ENCODE peak calls at places on chromosomes 1 and 21, in eight cellular contexts. J is OCI-LY7, Z is esophagus squamous epithelium, P is breast epithelium, K is heart right ventricle, E is mucosa of descending colon, T is small intestine, D is upper lobe of left lung. V is an unnamed sample.
A peak's percentile ranks its signal among the peaks of the same experiment; 100 is the strongest.

GRCh38 chr1:79848316-79848715 is 841.8 kb upstream of the ADGRL4 start:
- DNase-seq in J (no peak), Z (no peak), P (no peak), K (no peak), E (no peak), T (no peak), D (no peak), V (no peak)

GRCh38 chr1:185325413-185325812 is 8.4 kb upstream of the IVNS1ABP start:
- DNase-seq in J (no peak), Z (no peak), P (no peak), K (no peak), E (no peak), T (no peak), D (no peak), V (peak; percentile 63)

GRCh38 chr1:91948501-91949355 is 473 bp upstream of the BRDT start:
- DNase-seq in J (no peak), Z (no peak), P (no peak), K (no peak), E (no peak), T (peak; percentile 41), D (no peak), V (no peak)

GRCh38 chr1:117466761-117467160 is 99.5 kb downstream of the MAN1A2 start:
- DNase-seq in J (no peak), Z (no peak), P (no peak), K (no peak), E (no peak), T (no peak), D (no peak), V (peak; percentile 19)

GRCh38 chr1:26723013-26723991 is 27.5 kb downstream of the ARID1A start:
- DNase-seq in J (peak; percentile 36), Z (no peak), P (peak; percentile 72), K (peak; percentile 95), E (peak; percentile 80), T (peak; percentile 89), D (no peak), V (peak; percentile 100)

GRCh38 chr1:228275154-228275434 is 67.2 kb downstream of the OBSCN start:
- DNase-seq in J (no peak), Z (no peak), P (no peak), K (no peak), E (no peak), T (no peak), D (no peak), V (no peak)

GRCh38 chr21:21188513-21189188 is 190.4 kb downstream of the NCAM2 start:
- DNase-seq in J (no peak), Z (no peak), P (no peak), K (no peak), E (no peak), T (no peak), D (no peak), V (peak; percentile 21)

GRCh38 chr21:37764696-37765095 is 151.6 kb downstream of the KCNJ6 start:
- DNase-seq in J (no peak), Z (no peak), P (no peak), K (no peak), E (no peak), T (no peak), D (no peak), V (no peak)

GRCh38 chr1:91400133-91400725 is 4.4 kb downstream of the HFM1 start:
- DNase-seq in J (no peak), Z (no peak), P (no peak), K (peak; percentile 34), E (no peak), T (no peak), D (no peak), V (peak; percentile 45)

GRCh38 chr1:239140968-239141367 is 245.4 kb upstream of the CHRM3 start:
- DNase-seq in J (no peak), Z (no peak), P (no peak), K (no peak), E (no peak), T (no peak), D (no peak), V (no peak)

GRCh38 chr1:175237389-175237788 is 44.8 kb upstream of the KIAA0040 start:
- DNase-seq in J (peak; percentile 67), Z (no peak), P (no peak), K (no peak), E (no peak), T (no peak), D (no peak), V (no peak)

GRCh38 chr1:72280714-72281113 is 1.6 kb downstream of the NEGR1 start:
- DNase-seq in J (no peak), Z (no peak), P (no peak), K (no peak), E (no peak), T (no peak), D (no peak), V (no peak)

GRCh38 chr1:162090378-162090777 is 20.9 kb downstream of the NOS1AP start:
- DNase-seq in J (no peak), Z (no peak), P (no peak), K (no peak), E (no peak), T (no peak), D (no peak), V (no peak)

GRCh38 chr1:28602536-28603439 is 10.7 kb downstream of the RAB42 start:
- DNase-seq in J (peak; percentile 68), Z (no peak), P (peak; percentile 47), K (peak; percentile 72), E (no peak), T (peak; percentile 64), D (no peak), V (peak; percentile 69)

GRCh38 chr21:15054089-15054488 is 10.7 kb downstream of the NRIP1 start:
- DNase-seq in J (no peak), Z (no peak), P (no peak), K (no peak), E (peak; percentile 29), T (no peak), D (no peak), V (no peak)

GRCh38 chr1:43034195-43034658 is 75.6 kb upstream of the SLC2A1 start:
- DNase-seq in J (no peak), Z (no peak), P (no peak), K (no peak), E (peak; percentile 38), T (peak; percentile 70), D (no peak), V (no peak)

GRCh38 chr1:6918286-6918907 is 133.1 kb downstream of the CAMTA1 start:
- DNase-seq in J (no peak), Z (no peak), P (peak; percentile 90), K (no peak), E (no peak), T (no peak), D (no peak), V (peak; percentile 56)

GRCh38 chr1:100506221-100506620 is 31.7 kb upstream of the GPR88 start:
- DNase-seq in J (no peak), Z (no peak), P (no peak), K (no peak), E (no peak), T (no peak), D (no peak), V (peak; percentile 68)

GRCh38 chr21:22842875-22843274 is 1844.7 kb downstream of the NCAM2 start:
- DNase-seq in J (no peak), Z (no peak), P (no peak), K (no peak), E (no peak), T (no peak), D (no peak), V (peak; percentile 3)

GRCh38 chr1:10789392-10790154 is 6.9 kb downstream of the CASZ1 start:
- DNase-seq in J (no peak), Z (no peak), P (no peak), K (no peak), E (no peak), T (no peak), D (no peak), V (no peak)
- H3K4me1 ChIP-seq in J (no peaks in the 10 kb centered on the region), Z (peaks cover 78% of the 10 kb centered on the region), P (no peaks in the 10 kb centered on the region), K (peaks cover 8% of the 10 kb centered on the region), E (peaks cover 17% of the 10 kb centered on the region), T (peaks cover 2% of the 10 kb centered on the region), D (peaks cover 39% of the 10 kb centered on the region), V (peaks cover 75% of the 10 kb centered on the region)

DNA sequence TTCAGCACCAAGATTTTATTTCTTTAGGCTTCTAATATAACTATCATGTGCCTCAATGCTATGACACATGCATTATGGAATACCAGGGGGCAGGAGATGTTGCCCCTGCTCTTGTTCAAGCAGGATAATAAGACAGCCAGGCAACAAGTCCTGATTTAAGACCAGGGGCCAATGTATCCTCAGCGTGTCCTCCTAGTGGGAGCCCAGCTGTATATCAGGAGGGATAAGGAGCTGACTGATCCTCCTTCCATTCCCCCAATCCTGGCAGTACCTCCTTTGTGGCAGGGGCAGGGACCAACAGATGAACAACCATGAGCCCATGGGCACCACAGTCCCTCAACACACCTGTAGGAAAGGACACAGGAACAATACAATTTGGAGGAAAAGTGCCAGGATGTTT is 29.3 kb downstream of the SORT1 start:
- DNase-seq in J (no peak), Z (no peak), P (no peak), K (no peak), E (no peak), T (no peak), D (no peak), V (no peak)
- H3K4me1 ChIP-seq in J (peaks cover 40% of the 10 kb centered on the region), Z (peaks cover 50% of the 10 kb centered on the region), P (no peaks in the 10 kb centered on the region), K (peaks cover 3% of the 10 kb centered on the region), E (peaks cover 3% of the 10 kb centered on the region), T (peaks cover 2% of the 10 kb centered on the region), D (peaks cover 28% of the 10 kb centered on the region), V (peaks cover 13% of the 10 kb centered on the region)

GRCh38 chr1:157691285-157691920 is 9.2 kb downstream of the FCRL3 start:
- DNase-seq in J (peak; percentile 67), Z (no peak), P (no peak), K (no peak), E (no peak), T (peak; percentile 25), D (no peak), V (peak; percentile 35)
- H3K4me1 ChIP-seq in J (peaks cover 21% of the 10 kb centered on the region), Z (no peaks in the 10 kb centered on the region), P (no peaks in the 10 kb centered on the region), K (no peaks in the 10 kb centered on the region), E (no peaks in the 10 kb centered on the region), T (no peaks in the 10 kb centered on the region), D (no peaks in the 10 kb centered on the region), V (no peaks in the 10 kb centered on the region)

GRCh38 chr1:41919764-41920397 is 1.2 kb upstream of the HIVEP3 start:
- DNase-seq in J (no peak), Z (no peak), P (peak; percentile 48), K (peak; percentile 19), E (peak; percentile 59), T (peak; percentile 45), D (peak; percentile 63), V (peak; percentile 16)

GRCh38 chr1:41917835-41918449 is 780 bp downstream of the HIVEP3 start:
- DNase-seq in J (no peak), Z (no peak), P (no peak), K (no peak), E (peak; percentile 62), T (no peak), D (peak; percentile 93), V (peak; percentile 52)

GRCh38 chr1:41919131-41919530 is 409 bp upstream of the HIVEP3 start:
- DNase-seq in J (no peak), Z (no peak), P (no peak), K (no peak), E (no peak), T (no peak), D (peak; percentile 13), V (no peak)

GRCh38 chr1:41918450-41919043 is at the start of gene HIVEP3:
- DNase-seq in J (no peak), Z (no peak), P (no peak), K (no peak), E (no peak), T (no peak), D (no peak), V (peak; percentile 37)

DNA sequence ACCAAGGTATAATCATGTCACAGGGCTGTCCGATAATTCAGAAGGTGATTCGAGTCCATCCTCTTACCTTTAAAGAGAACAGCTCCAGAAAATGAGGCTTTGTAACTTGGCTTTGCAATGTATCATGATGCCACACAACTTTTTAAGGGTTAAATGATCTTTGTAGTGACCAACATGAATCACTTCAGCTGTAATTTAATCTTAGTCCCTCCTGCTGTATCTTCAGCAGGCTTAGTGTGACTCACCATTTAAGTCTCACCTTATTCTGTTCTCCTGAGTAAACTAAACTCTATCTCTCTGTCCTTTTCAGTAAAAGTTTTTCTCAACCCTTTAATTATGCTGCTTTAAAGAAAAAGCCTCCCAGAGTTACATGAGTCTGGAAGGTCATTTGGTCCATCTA is 1.9 kb upstream of the HIVEP3 start:
- DNase-seq in J (no peak), Z (no peak), P (no peak), K (no peak), E (no peak), T (no peak), D (no peak), V (no peak)
- H3K4me1 ChIP-seq in J (no peaks in the 10 kb centered on the region), Z (peaks cover 48% of the 10 kb centered on the region), P (no peaks in the 10 kb centered on the region), K (peaks cover 8% of the 10 kb centered on the region), E (peaks cover 10% of the 10 kb centered on the region), T (no peaks in the 10 kb centered on the region), D (peaks cover 46% of the 10 kb centered on the region), V (peaks cover 7% of the 10 kb centered on the region)